ENCODE peak calls at places on chromosomes 4 and X, in four cellular contexts. Q, D, C and N are unnamed samples.

GRCh38 chr4:142579483-142579882 is 266.6 kb downstream of the INPP4B start:
- DNase-seq in Q (no peak), D (peak), C (no peak), N (no peak)

GRCh38 chr4:152540293-152540674 is 4.4 kb upstream of the FBXW7 start:
- DNase-seq in Q (no peak), D (no peak), C (no peak), N (no peak)

GRCh38 chr4:25180524-25181131 is 20.4 kb upstream of the SEPSECS start:
- DNase-seq in Q (peak), C (peak), D (peak), N (peak)

GRCh38 chrX:49829016-49829415 is at the start of gene PAGE4:
- DNase-seq in C (no peak), Q (no peak), D (no peak), N (no peak)

GRCh38 chrX:110086916-110087484 is 84.1 kb downstream of the TMEM164 start:
- DNase-seq in C (peak), D (peak), Q (peak), N (peak)

GRCh38 chr4:24645765-24646550 is 61.6 kb upstream of the DHX15 start:
- DNase-seq in C (no peak), D (no peak), Q (no peak), N (no peak)

GRCh38 chr4:183571350-183572076 is 66.7 kb downstream of the ING2 start:
- DNase-seq in Q (peak), D (peak), C (peak), N (peak)

GRCh38 chr4:76993787-76994641 is 44.5 kb downstream of the SEPTIN11 start:
- DNase-seq in D (no peak), C (no peak), Q (no peak), N (no peak)

GRCh38 chrX:106415276-106415895 is 196.4 kb upstream of the RADX start:
- DNase-seq in D (peak), C (peak), Q (peak), N (peak)

GRCh38 chrX:57156397-57157049 is 19.3 kb upstream of the SPIN2A start:
- DNase-seq in D (peak), C (peak), Q (peak), N (peak)

GRCh38 chr4:123986268-123986798 is 589.7 kb downstream of the SPRY1 start:
- DNase-seq in Q (peak), D (peak), C (peak), N (peak)

GRCh38 chrX:30635630-30636029 is 17.6 kb upstream of the GK start:
- DNase-seq in D (no peak), C (no peak), Q (peak), N (no peak)

GRCh38 chrX:148499638-148500427 is 584 bp upstream of the AFF2 start:
- DNase-seq in C (no peak), Q (no peak), D (no peak), N (no peak)
- H3K4me3 ChIP-seq in C (peak), Q (peak), D (no peak), N (peak)

DNA sequence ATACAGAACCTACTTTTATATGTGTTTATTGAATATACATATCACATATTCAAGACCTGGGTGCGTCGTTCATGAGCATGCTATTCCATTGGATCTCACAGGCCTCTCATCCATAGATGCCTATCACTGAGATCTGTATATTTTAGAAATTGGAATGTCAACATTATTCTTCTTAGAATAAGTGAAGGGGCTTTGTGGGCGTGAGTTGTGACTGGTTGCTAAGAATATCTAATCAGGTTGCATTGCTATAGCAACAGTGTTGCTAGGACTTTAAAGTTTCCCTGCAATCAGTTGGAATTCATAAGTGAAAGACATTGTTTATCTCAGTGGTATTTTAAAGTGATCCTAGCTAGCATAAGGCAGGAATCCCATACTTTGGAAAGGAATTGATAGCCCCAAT is 36.7 kb upstream of the ANK2 start:
- DNase-seq in C (peak), Q (no peak), D (no peak), N (no peak)
- TF ChIP-seq CTCF in C (no peak), Q (no peak), D (no peak), N (no peak)

DNA sequence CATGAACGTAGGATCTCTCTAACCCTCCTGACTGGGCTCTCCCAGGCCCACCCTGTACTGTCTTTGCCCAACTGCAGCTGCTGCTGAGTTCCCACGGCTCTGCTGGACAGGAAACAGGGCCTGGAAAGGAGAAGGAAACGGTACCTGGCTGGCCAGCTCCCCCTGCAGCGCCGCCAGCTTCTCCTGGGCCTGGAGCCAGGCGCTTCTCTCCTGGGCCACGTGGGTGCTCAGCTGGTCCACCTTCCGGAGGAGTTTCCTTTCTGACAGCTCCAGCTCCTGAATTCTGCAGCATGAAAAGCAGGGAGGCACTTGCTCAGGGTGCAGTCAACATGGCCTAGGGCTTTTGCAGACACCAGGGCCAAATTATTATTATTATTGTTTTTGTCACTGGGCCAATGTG is 6.5 kb downstream of the C4orf50 start:
- DNase-seq in C (no peak), D (no peak), Q (no peak), N (no peak)
- H3K4me3 ChIP-seq in C (no peak), D (no peak), Q (no peak), N (no peak)

DNA sequence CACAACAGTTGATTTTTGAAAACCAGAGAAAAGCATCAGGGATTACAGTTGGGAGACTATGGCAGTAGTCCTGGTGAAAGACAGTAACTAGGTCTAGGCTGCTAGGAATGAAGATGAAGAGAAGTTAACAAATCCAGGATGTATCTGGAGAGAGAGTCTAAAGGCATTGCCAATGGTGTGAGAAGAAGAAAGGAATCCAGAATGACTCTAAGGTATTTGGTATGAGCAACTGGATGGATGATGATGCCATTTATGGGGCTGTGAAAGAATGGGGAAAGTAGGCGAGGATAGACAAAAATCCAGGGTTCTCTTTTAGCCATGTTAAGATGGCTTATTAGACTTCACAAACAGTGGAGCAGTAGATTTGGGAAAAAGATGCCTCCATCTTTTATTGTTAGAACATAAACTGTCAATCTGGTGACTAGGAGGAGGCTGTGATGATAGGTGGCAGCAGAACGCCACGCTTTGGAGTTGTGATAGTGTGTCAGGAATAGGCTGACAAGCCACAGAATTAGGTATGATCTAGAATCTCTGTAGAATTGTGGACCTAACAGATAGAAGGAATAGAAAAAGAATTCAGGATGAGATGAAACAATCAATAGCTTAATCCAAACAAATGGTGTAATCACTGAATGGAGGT is 27.3 kb upstream of the JADE1 start:
- DNase-seq in D (no peak), C (no peak), Q (peak), N (no peak)
- TF ChIP-seq CTCF in D (no peak), C (no peak), Q (no peak), N (no peak)

DNA sequence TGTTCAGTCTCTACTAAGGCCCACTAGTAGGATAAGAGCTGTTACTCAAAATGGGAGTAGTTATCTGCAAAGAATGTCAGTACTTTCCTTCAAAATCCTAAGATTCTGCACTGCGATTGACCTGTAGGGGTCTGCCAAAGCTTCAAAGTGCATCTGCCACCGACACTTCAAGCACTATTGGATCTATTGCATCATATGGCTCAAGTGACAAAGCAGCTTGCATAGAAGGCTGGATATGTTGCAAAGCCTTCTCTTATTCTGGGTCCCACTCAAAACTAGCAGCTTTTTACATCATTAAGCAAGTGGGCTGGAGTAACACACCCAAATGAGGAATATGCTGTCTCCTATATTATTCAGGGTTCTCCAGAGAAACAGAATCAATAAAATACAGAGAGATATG is 115.4 kb upstream of the EMCN start:
- DNase-seq in C (no peak), D (no peak), Q (no peak), N (no peak)
- H3K4me3 ChIP-seq in C (no peak), D (no peak), Q (no peak), N (no peak)

GRCh38 chr4:52588097-52588496 is 71.0 kb downstream of the USP46 start:
- DNase-seq in C (peak), Q (peak), D (peak), N (peak)
- TF ChIP-seq CTCF in C (peak), Q (peak), D (peak), N (peak)

DNA sequence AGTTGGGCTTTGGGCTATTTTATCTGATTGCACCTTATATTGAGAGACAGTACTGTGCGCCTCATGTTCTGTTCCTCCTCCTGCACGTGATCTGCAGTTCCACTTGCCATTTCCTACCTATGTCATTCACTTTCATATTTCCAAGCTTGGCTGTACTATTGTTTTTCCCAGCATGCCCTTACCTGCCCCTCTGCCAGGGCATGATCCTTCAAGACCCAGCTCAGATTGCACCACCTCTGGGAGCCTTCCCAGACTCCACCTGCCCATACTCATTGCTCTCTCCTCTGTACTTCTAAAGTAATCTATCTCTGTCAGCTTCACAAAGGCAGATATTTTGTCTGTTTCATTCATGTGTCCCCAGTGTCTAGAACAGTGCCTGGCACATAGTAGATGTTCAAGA is 11.6 kb downstream of the SLC25A5 start:
- DNase-seq in C (no peak), Q (no peak), D (no peak), N (no peak)
- H3K4me3 ChIP-seq in C (no peak), Q (no peak), D (no peak), N (no peak)

GRCh38 chr4:14059006-14059405 is 431.5 kb upstream of the BOD1L1 start:
- DNase-seq in C (peak), Q (peak), D (peak), N (no peak)
- TF ChIP-seq CTCF in C (no peak), Q (no peak), D (no peak), N (no peak)

DNA sequence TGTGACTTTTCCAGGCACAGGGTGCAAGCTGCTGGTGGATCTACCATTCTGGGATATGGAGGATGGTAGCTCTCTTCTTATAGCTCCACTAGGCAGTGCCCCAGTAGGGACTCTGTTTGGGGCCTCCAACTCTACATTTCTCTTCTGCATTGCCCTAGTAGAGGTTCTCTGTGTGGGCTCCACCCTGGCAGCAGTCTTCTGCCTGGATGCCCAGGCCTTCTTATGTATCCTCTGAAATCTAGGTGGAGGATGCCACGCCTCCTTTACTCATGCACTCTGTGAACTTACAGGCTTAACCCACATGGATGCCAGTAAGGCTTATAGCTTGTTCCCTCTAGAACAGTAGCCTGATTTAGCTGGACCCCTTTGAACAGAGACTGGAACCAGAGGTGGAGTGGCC is 20.9 kb upstream of the EREG start:
- DNase-seq in D (no peak), C (no peak), Q (no peak), N (no peak)
- H3K4me3 ChIP-seq in D (no peak), C (no peak), Q (no peak), N (no peak)